ENCODE peak calls at places on chromosomes 12 and 14, in six cellular contexts. V, F, D, U, R and S are unnamed samples.

GRCh38 chr14:59705866-59706265 is 129.3 kb upstream of the CCDC175 start:
- DNase-seq in F (no peak), D (no peak), U (no peak), R (no peak), V (no peak), S (no peak)

GRCh38 chr12:82627799-82628198 is 58.9 kb upstream of the TMTC2 start:
- DNase-seq in R (no peak), U (peak), F (peak), D (no peak), V (no peak), S (no peak)

GRCh38 chr12:113241191-113242017 is 20.1 kb downstream of the TPCN1 start:
- DNase-seq in U (peak), D (no peak), V (no peak), R (no peak), F (no peak), S (no peak)

GRCh38 chr12:120412421-120412820 is 25.5 kb upstream of the COX6A1 start:
- DNase-seq in U (no peak), D (no peak), R (no peak), F (no peak), V (no peak), S (no peak)

GRCh38 chr12:52800259-52800917 is 4.5 kb upstream of the KRT3 start:
- DNase-seq in V (no peak), U (no peak), F (no peak), R (no peak), D (no peak), S (no peak)

GRCh38 chr12:58302487-58303011 is 361.2 kb downstream of the ATP23 start:
- DNase-seq in R (no peak), D (no peak), F (no peak), V (no peak), U (no peak), S (no peak)

GRCh38 chr12:1878214-1878613 is 40.2 kb downstream of the CACNA2D4 start:
- DNase-seq in V (no peak), R (no peak), F (no peak), D (no peak), U (no peak), S (no peak)

GRCh38 chr12:24661657-24662096 is 287.2 kb downstream of the BCAT1 start:
- DNase-seq in V (no peak), D (no peak), U (peak), R (no peak), F (no peak), S (no peak)

GRCh38 chr14:89440997-89441909 is 24.2 kb upstream of the FOXN3 start:
- DNase-seq in F (no peak), U (no peak), R (no peak), D (no peak), V (no peak), S (no peak)

GRCh38 chr14:51014086-51014485 is 69.8 kb upstream of the PYGL start:
- DNase-seq in R (no peak), V (no peak), D (no peak), F (no peak), U (peak), S (no peak)